ENCODE peak calls at places on chromosome 6, in nine cellular contexts. One of them, this sample, is unnamed.

GRCh38 chr6:23091795-23092194 is 522.4 kb downstream of the HDGFL1 start:
- DNase-seq in fibroblast of gingiva: peak; percentile 8
- DNase-seq in Jurkat, Clone E6-1: no peak
- DNase-seq in GM12865: no peak
- DNase-seq in EH: peak; percentile 32
- DNase-seq in NCI-H748 treated with DMSO at 0.1 percent for 48 hours: no peak
- DNase-seq in transverse colon: no peak
- DNase-seq in H54: no peak
- DNase-seq in adrenal gland: no peak
- DNase-seq in this sample: no peak

GRCh38 chr6:971981-972640 is 279.2 kb upstream of the EXOC2 start:
- DNase-seq in fibroblast of gingiva: peak; percentile 65
- DNase-seq in Jurkat, Clone E6-1: no peak
- DNase-seq in GM12865: no peak
- DNase-seq in EH: peak; percentile 71
- DNase-seq in NCI-H748 treated with DMSO at 0.1 percent for 48 hours: no peak
- DNase-seq in transverse colon: no peak
- DNase-seq in H54: no peak
- DNase-seq in adrenal gland: no peak
- DNase-seq in this sample: no peak

GRCh38 chr6:150537893-150538292 is 61.8 kb upstream of the PLEKHG1 start:
- DNase-seq in fibroblast of gingiva: no peak
- DNase-seq in Jurkat, Clone E6-1: no peak
- DNase-seq in GM12865: no peak
- DNase-seq in EH: no peak
- DNase-seq in NCI-H748 treated with DMSO at 0.1 percent for 48 hours: no peak
- DNase-seq in transverse colon: no peak
- DNase-seq in H54: no peak
- DNase-seq in adrenal gland: peak; percentile 6
- DNase-seq in this sample: no peak

GRCh38 chr6:144215402-144215931 is 65.2 kb downstream of the STX11 start:
- DNase-seq in fibroblast of gingiva: peak; percentile 26
- DNase-seq in Jurkat, Clone E6-1: no peak
- DNase-seq in GM12865: peak; percentile 60
- DNase-seq in EH: peak; percentile 42
- DNase-seq in NCI-H748 treated with DMSO at 0.1 percent for 48 hours: no peak
- DNase-seq in transverse colon: peak; percentile 44
- DNase-seq in H54: peak; percentile 16
- DNase-seq in adrenal gland: peak; percentile 44
- DNase-seq in this sample: peak; percentile 32

GRCh38 chr6:106178900-106179299 is 92.8 kb downstream of the PRDM1 start:
- DNase-seq in fibroblast of gingiva: no peak
- DNase-seq in Jurkat, Clone E6-1: no peak
- DNase-seq in GM12865: no peak
- DNase-seq in EH: no peak
- DNase-seq in NCI-H748 treated with DMSO at 0.1 percent for 48 hours: no peak
- DNase-seq in transverse colon: no peak
- DNase-seq in H54: no peak
- DNase-seq in adrenal gland: no peak
- DNase-seq in this sample: no peak

GRCh38 chr6:47420394-47421371 is 56.9 kb upstream of the CD2AP start:
- DNase-seq in fibroblast of gingiva: no peak
- DNase-seq in Jurkat, Clone E6-1: no peak
- DNase-seq in GM12865: no peak
- DNase-seq in EH: no peak
- DNase-seq in NCI-H748 treated with DMSO at 0.1 percent for 48 hours: no peak
- DNase-seq in transverse colon: no peak
- DNase-seq in H54: no peak
- DNase-seq in adrenal gland: no peak
- DNase-seq in this sample: peak; percentile 42

GRCh38 chr6:7811441-7811840 is 85.5 kb downstream of the BMP6 start:
- DNase-seq in fibroblast of gingiva: peak; percentile 80
- DNase-seq in Jurkat, Clone E6-1: no peak
- DNase-seq in GM12865: no peak
- DNase-seq in EH: no peak
- DNase-seq in NCI-H748 treated with DMSO at 0.1 percent for 48 hours: peak; percentile 40
- DNase-seq in transverse colon: no peak
- DNase-seq in H54: no peak
- DNase-seq in adrenal gland: no peak
- DNase-seq in this sample: no peak

GRCh38 chr6:119024111-119024510 is 54.4 kb downstream of the FAM184A start:
- DNase-seq in fibroblast of gingiva: no peak
- DNase-seq in Jurkat, Clone E6-1: no peak
- DNase-seq in GM12865: no peak
- DNase-seq in EH: no peak
- DNase-seq in NCI-H748 treated with DMSO at 0.1 percent for 48 hours: no peak
- DNase-seq in transverse colon: no peak
- DNase-seq in H54: no peak
- DNase-seq in adrenal gland: no peak
- DNase-seq in this sample: no peak

GRCh38 chr6:1136415-1136774 is 175.5 kb upstream of the FOXQ1 start:
- DNase-seq in fibroblast of gingiva: peak; percentile 94
- DNase-seq in Jurkat, Clone E6-1: no peak
- DNase-seq in GM12865: no peak
- DNase-seq in EH: peak; percentile 80
- DNase-seq in NCI-H748 treated with DMSO at 0.1 percent for 48 hours: no peak
- DNase-seq in transverse colon: no peak
- DNase-seq in H54: no peak
- DNase-seq in adrenal gland: peak; percentile 3
- DNase-seq in this sample: no peak

GRCh38 chr6:15682965-15683822 is 20.4 kb upstream of the DTNBP1 start:
- DNase-seq in fibroblast of gingiva: no peak
- DNase-seq in Jurkat, Clone E6-1: no peak
- DNase-seq in GM12865: peak; percentile 25
- DNase-seq in EH: no peak
- DNase-seq in NCI-H748 treated with DMSO at 0.1 percent for 48 hours: no peak
- DNase-seq in transverse colon: peak; percentile 24
- DNase-seq in H54: no peak
- DNase-seq in adrenal gland: no peak
- DNase-seq in this sample: peak; percentile 22

GRCh38 chr6:128807577-128807976 is 75.4 kb upstream of the LAMA2 start:
- DNase-seq in fibroblast of gingiva: peak; percentile 47
- DNase-seq in Jurkat, Clone E6-1: peak; percentile 40
- DNase-seq in GM12865: peak; percentile 15
- DNase-seq in EH: peak; percentile 60
- DNase-seq in NCI-H748 treated with DMSO at 0.1 percent for 48 hours: peak; percentile 9
- DNase-seq in transverse colon: no peak
- DNase-seq in H54: no peak
- DNase-seq in adrenal gland: no peak
- DNase-seq in this sample: peak; percentile 35

GRCh38 chr6:33748851-33749250 is 2.1 kb upstream of the IP6K3 start:
- DNase-seq in fibroblast of gingiva: no peak
- DNase-seq in Jurkat, Clone E6-1: no peak
- DNase-seq in GM12865: no peak
- DNase-seq in EH: no peak
- DNase-seq in NCI-H748 treated with DMSO at 0.1 percent for 48 hours: no peak
- DNase-seq in transverse colon: no peak
- DNase-seq in H54: no peak
- DNase-seq in adrenal gland: no peak
- DNase-seq in this sample: no peak

GRCh38 chr6:7129784-7130569 is 22.2 kb downstream of the RREB1 start:
- DNase-seq in fibroblast of gingiva: peak; percentile 53
- DNase-seq in Jurkat, Clone E6-1: no peak
- DNase-seq in GM12865: no peak
- DNase-seq in EH: peak; percentile 39
- DNase-seq in NCI-H748 treated with DMSO at 0.1 percent for 48 hours: no peak
- DNase-seq in transverse colon: peak; percentile 43
- DNase-seq in H54: no peak
- DNase-seq in adrenal gland: peak; percentile 92
- DNase-seq in this sample: no peak

GRCh38 chr6:20366082-20366834 is 35.4 kb upstream of the E2F3 start:
- DNase-seq in fibroblast of gingiva: no peak
- DNase-seq in Jurkat, Clone E6-1: peak; percentile 49
- DNase-seq in GM12865: peak; percentile 11
- DNase-seq in EH: no peak
- DNase-seq in NCI-H748 treated with DMSO at 0.1 percent for 48 hours: no peak
- DNase-seq in transverse colon: peak; percentile 9
- DNase-seq in H54: no peak
- DNase-seq in adrenal gland: no peak
- DNase-seq in this sample: no peak

GRCh38 chr6:35166160-35166919 is 25.2 kb upstream of the TCP11 start:
- DNase-seq in fibroblast of gingiva: no peak
- DNase-seq in Jurkat, Clone E6-1: no peak
- DNase-seq in GM12865: no peak
- DNase-seq in EH: no peak
- DNase-seq in NCI-H748 treated with DMSO at 0.1 percent for 48 hours: no peak
- DNase-seq in transverse colon: peak; percentile 49
- DNase-seq in H54: no peak
- DNase-seq in adrenal gland: no peak
- DNase-seq in this sample: no peak

GRCh38 chr6:154496191-154496590 is 14.3 kb downstream of the CNKSR3 start:
- DNase-seq in fibroblast of gingiva: no peak
- DNase-seq in Jurkat, Clone E6-1: no peak
- DNase-seq in GM12865: no peak
- DNase-seq in EH: no peak
- DNase-seq in NCI-H748 treated with DMSO at 0.1 percent for 48 hours: no peak
- DNase-seq in transverse colon: no peak
- DNase-seq in H54: no peak
- DNase-seq in adrenal gland: no peak
- DNase-seq in this sample: no peak

GRCh38 chr6:31829633-31830492 is 2.3 kb downstream of the HSPA1B start:
- DNase-seq in fibroblast of gingiva: peak; percentile 42
- DNase-seq in Jurkat, Clone E6-1: peak; percentile 60
- DNase-seq in GM12865: peak; percentile 45
- DNase-seq in EH: peak; percentile 65
- DNase-seq in NCI-H748 treated with DMSO at 0.1 percent for 48 hours: peak; percentile 67
- DNase-seq in transverse colon: no peak
- DNase-seq in H54: no peak
- DNase-seq in adrenal gland: no peak
- DNase-seq in this sample: peak; percentile 46